ENCODE peak calls at places on chromosomes 7 and 10, in nine cellular contexts. E is left ventricle myocardium inferior, H is SK-N-SH, G is OCI-LY7, B is RWPE2, Z is ovary, T is cardiac muscle cell, O is fibroblast of villous mesenchyme, I is mucosa of descending colon. P is an unnamed sample.

GRCh38 chr10:23111679-23112286 is 16.4 kb downstream of the MSRB2 start:
- DNase-seq in E (no peak), H (no peak), G (no peak), B (no peak), Z (no peak), T (no peak), O (no peak), I (no peak), P (no peak)

GRCh38 chr10:6068422-6068821 is 6.3 kb upstream of the IL2RA start:
- DNase-seq in E (peak), H (no peak), G (peak), B (no peak), Z (no peak), T (no peak), O (no peak), I (no peak), P (no peak)

GRCh38 chr7:75072978-75073282 is 672 bp downstream of the RCC1L start:
- DNase-seq in E (no peak), H (no peak), G (no peak), B (no peak), Z (no peak), T (no peak), O (no peak), I (no peak), P (no peak)

GRCh38 chr10:47309403-47310089 is 9.5 kb downstream of the GDF10 start:
- DNase-seq in E (no peak), H (peak), G (no peak), B (no peak), Z (no peak), T (no peak), O (no peak), I (no peak), P (no peak)

GRCh38 chr7:12623885-12624498 is 53.5 kb downstream of the SCIN start:
- DNase-seq in E (no peak), H (peak), G (no peak), B (no peak), Z (no peak), T (peak), O (peak), I (no peak), P (peak)

GRCh38 chr10:94639902-94640301 is 43.6 kb upstream of the CYP2C18 start:
- DNase-seq in E (no peak), H (no peak), G (no peak), B (no peak), Z (no peak), T (no peak), O (no peak), I (no peak), P (no peak)

GRCh38 chr10:110444009-110444347 is 53.7 kb upstream of the DUSP5 start:
- DNase-seq in E (peak), H (peak), G (no peak), B (no peak), Z (no peak), T (peak), O (no peak), I (no peak), P (no peak)

GRCh38 chr10:34526186-34526585 is 288.9 kb downstream of the PARD3 start:
- DNase-seq in E (no peak), H (no peak), G (no peak), B (no peak), Z (no peak), T (no peak), O (peak), I (no peak), P (peak)

GRCh38 chr10:51590802-51591201 is 108.6 kb downstream of the CSTF2T start:
- DNase-seq in E (no peak), H (no peak), G (no peak), B (no peak), Z (no peak), T (no peak), O (no peak), I (no peak), P (no peak)

GRCh38 chr7:140028311-140028710 is 34.4 kb downstream of the PARP12 start:
- DNase-seq in E (no peak), H (no peak), G (no peak), B (no peak), Z (no peak), T (no peak), O (no peak), I (no peak), P (no peak)

GRCh38 chr7:64997927-64998391 is 7.1 kb upstream of the ZNF117 start:
- DNase-seq in E (no peak), H (no peak), G (no peak), B (no peak), Z (no peak), T (peak), O (peak), I (no peak), P (no peak)

GRCh38 chr7:51316666-51317581 is at the start of gene COBL:
- DNase-seq in E (peak), H (no peak), G (no peak), B (no peak), Z (peak), T (peak), O (no peak), I (peak), P (no peak)

GRCh38 chr7:16466087-16466472 is 542 bp upstream of the SOSTDC1 start:
- DNase-seq in E (no peak), H (no peak), G (no peak), B (no peak), Z (no peak), T (no peak), O (no peak), I (no peak), P (peak)

GRCh38 chr7:114939484-114940097 is 17.7 kb downstream of the MDFIC start:
- DNase-seq in E (no peak), H (no peak), G (peak), B (no peak), Z (no peak), T (no peak), O (no peak), I (no peak), P (no peak)

GRCh38 chr7:151629873-151630272 is 110.2 kb upstream of the RHEB start:
- DNase-seq in E (no peak), H (no peak), G (no peak), B (no peak), Z (no peak), T (peak), O (no peak), I (no peak), P (no peak)

GRCh38 chr7:32259917-32260596 is 189.8 kb upstream of the PDE1C start:
- DNase-seq in E (no peak), H (no peak), G (no peak), B (no peak), Z (no peak), T (no peak), O (no peak), I (no peak), P (no peak)

GRCh38 chr7:108158766-108159165 is 28.6 kb upstream of the LAMB4 start:
- DNase-seq in E (no peak), H (no peak), G (no peak), B (no peak), Z (no peak), T (no peak), O (no peak), I (no peak), P (no peak)

GRCh38 chr7:69166979-69167516 is 431.2 kb upstream of the AUTS2 start:
- DNase-seq in E (no peak), H (no peak), G (no peak), B (no peak), Z (no peak), T (no peak), O (no peak), I (no peak), P (no peak)

GRCh38 chr10:30056281-30056680 is 3.1 kb downstream of the JCAD start:
- DNase-seq in E (no peak), H (no peak), G (no peak), B (no peak), Z (no peak), T (no peak), O (peak), I (no peak), P (peak)

GRCh38 chr10:71217266-71218045 is 5.1 kb downstream of the UNC5B start:
- DNase-seq in E (no peak), H (peak), G (no peak), B (peak), Z (peak), T (peak), O (no peak), I (no peak), P (no peak)

GRCh38 chr7:2473496-2474180 is 2.6 kb downstream of the GRIFIN start:
- DNase-seq in E (no peak), H (no peak), G (no peak), B (no peak), Z (no peak), T (no peak), O (no peak), I (no peak), P (no peak)

GRCh38 chr10:11425288-11425595 is 186.2 kb downstream of the USP6NL start:
- DNase-seq in E (no peak), H (no peak), G (no peak), B (no peak), Z (no peak), T (no peak), O (peak), I (no peak), P (no peak)

GRCh38 chr10:30079423-30079822 is 20.0 kb upstream of the JCAD start:
- DNase-seq in E (no peak), H (no peak), G (peak), B (no peak), Z (no peak), T (no peak), O (no peak), I (no peak), P (no peak)

GRCh38 chr7:21198929-21199328 is 229.0 kb upstream of the SP4 start:
- DNase-seq in E (no peak), H (no peak), G (no peak), B (no peak), Z (no peak), T (no peak), O (no peak), I (peak), P (no peak)

GRCh38 chr10:124704428-124704805 is 39.8 kb downstream of the FAM53B start:
- DNase-seq in E (no peak), H (no peak), G (no peak), B (no peak), Z (peak), T (no peak), O (no peak), I (no peak), P (no peak)

GRCh38 chr10:12909836-12910185 is 91.7 kb downstream of the CCDC3 start:
- DNase-seq in E (no peak), H (no peak), G (no peak), B (no peak), Z (peak), T (no peak), O (peak), I (peak), P (no peak)

GRCh38 chr10:133219782-133220181 is 10.2 kb upstream of the UTF1 start:
- DNase-seq in E (no peak), H (no peak), G (no peak), B (no peak), Z (no peak), T (no peak), O (no peak), I (no peak), P (no peak)

DNA sequence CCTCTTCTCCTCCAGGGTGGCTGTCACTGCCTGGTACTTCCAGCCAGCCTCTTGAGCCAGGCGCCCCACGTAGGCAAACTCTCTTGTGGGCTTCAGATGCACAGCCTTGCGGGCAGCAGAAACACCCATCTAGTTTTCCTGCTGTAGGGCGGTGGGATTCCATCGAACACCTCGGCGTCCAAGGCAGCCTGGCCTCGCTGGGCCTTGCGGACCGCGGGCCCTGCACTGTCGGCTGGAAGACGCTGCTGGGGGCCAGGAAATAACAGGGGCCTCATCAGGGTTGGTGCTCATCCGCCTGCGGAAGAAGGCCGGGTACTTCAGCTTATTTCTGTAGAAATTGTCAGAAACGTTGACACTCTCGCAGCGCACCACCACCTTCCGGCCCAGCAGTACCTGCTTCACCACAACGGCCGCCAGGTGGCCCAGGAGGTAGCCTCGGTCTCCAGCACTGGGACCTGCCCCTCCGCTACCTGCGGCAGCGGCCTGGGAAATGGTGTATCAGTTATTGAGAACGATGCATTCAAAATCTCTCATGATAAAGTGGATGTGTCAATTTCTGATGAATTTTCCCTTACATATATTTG is 61.1 kb downstream of the WDFY4 start:
- DNase-seq in E (no peak), H (no peak), G (no peak), B (no peak), Z (no peak), T (no peak), O (no peak), I (no peak), P (no peak)
- TF ChIP-seq CTCF in E (no peak), H (no peak), G (no peak), B (peak), Z (no peak), T (no peak), O (no peak), I (no peak), P (no peak)

GRCh38 chr7:36085096-36085495 is 68.0 kb upstream of the EEPD1 start:
- DNase-seq in E (no peak), H (no peak), G (no peak), B (no peak), Z (no peak), T (no peak), O (no peak), I (no peak), P (no peak)
- H3K4me3 ChIP-seq in E (no peak), H (no peak), G (no peak), B (no peak), Z (no peak), T (no peak), O (no peak), I (no peak), P (no peak)

GRCh38 chr7:158704524-158705233 is at the start of gene NCAPG2:
- DNase-seq in E (peak), H (peak), G (peak), B (peak), Z (peak), T (peak), O (peak), I (peak), P (peak)
- TF ChIP-seq CTCF in E (peak), H (no peak), G (no peak), B (no peak), Z (peak), T (no peak), O (no peak), I (peak), P (no peak)

GRCh38 chr7:100544386-100544785 is 5.4 kb downstream of the AGFG2 start:
- DNase-seq in E (no peak), H (no peak), G (no peak), B (no peak), Z (no peak), T (no peak), O (no peak), I (peak), P (no peak)

GRCh38 chr7:100546129-100546867 is 7.3 kb downstream of the AGFG2 start:
- DNase-seq in E (no peak), H (no peak), G (no peak), B (no peak), Z (no peak), T (no peak), O (peak), I (peak), P (no peak)

GRCh38 chr7:100545636-100546128 is 6.7 kb downstream of the AGFG2 start:
- DNase-seq in E (no peak), H (peak), G (peak), B (peak), Z (peak), T (peak), O (peak), I (peak), P (peak)

GRCh38 chr7:100544949-100545635 is 6.1 kb downstream of the AGFG2 start:
- DNase-seq in E (no peak), H (no peak), G (no peak), B (no peak), Z (no peak), T (peak), O (peak), I (peak), P (peak)

DNA sequence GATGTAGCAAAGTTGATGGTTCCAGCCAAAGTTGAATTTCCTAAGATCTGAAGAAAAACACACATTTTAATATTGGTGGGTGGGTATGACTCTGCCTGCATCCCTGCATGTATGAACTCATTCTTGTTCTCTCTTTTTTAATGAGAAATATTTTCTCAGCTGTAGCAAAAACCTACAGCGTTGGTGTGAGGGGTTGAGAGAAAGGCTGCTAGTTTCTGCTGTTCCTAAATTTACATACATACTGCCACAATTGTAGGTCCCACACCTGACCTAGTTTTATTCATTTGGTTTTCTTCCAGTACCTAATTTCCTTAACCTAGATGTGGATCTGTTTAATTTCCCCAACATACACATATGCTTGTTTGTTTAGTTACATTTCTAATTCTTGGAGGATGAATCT is 4.6 kb downstream of the AGFG2 start:
- DNase-seq in E (no peak), H (no peak), G (no peak), B (no peak), Z (no peak), T (no peak), O (no peak), I (no peak), P (no peak)
- H3K4me3 ChIP-seq in E (no peak), H (no peak), G (peak), B (no peak), Z (no peak), T (no peak), O (no peak), I (no peak), P (no peak)

DNA sequence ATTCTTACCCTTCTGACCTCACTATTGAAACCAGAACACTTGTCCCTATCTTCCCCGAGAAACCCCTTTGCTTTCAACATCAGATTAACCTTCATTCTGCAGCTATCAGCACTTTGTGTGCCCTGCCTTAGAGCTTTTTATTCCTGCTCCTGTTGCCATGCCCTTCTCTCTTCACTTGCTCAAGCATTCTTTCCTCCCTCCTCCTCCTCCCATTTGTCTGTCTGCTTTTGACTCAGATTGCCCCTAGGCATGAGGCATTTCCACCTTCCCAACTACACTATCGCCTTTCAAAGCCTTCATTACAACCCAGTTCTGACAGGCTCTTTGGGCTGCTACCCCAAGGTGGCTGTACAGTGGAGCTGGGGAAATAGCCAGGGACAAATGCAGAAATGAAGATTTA is 143.3 kb downstream of the SLC25A13 start:
- DNase-seq in E (no peak), H (no peak), G (no peak), B (no peak), Z (no peak), T (peak), O (no peak), I (no peak), P (no peak)
- TF ChIP-seq CTCF in E (no peak), H (no peak), G (no peak), B (no peak), Z (no peak), T (no peak), O (no peak), I (no peak), P (no peak)

GRCh38 chr7:106621393-106622132 is 39.4 kb downstream of the CCDC71L start:
- DNase-seq in E (no peak), H (no peak), G (no peak), B (no peak), Z (no peak), T (no peak), O (no peak), I (no peak), P (no peak)

GRCh38 chr7:106623315-106623660 is 37.7 kb downstream of the CCDC71L start:
- DNase-seq in E (no peak), H (no peak), G (no peak), B (no peak), Z (no peak), T (no peak), O (no peak), I (no peak), P (no peak)

GRCh38 chr7:106625678-106626301 is 35.2 kb downstream of the CCDC71L start:
- DNase-seq in E (no peak), H (no peak), G (no peak), B (no peak), Z (no peak), T (no peak), O (no peak), I (peak), P (no peak)

GRCh38 chr7:106622654-106623314 is 38.2 kb downstream of the CCDC71L start:
- DNase-seq in E (no peak), H (no peak), G (no peak), B (no peak), Z (no peak), T (no peak), O (no peak), I (no peak), P (no peak)

GRCh38 chr7:106623846-106624245 is 37.1 kb downstream of the CCDC71L start:
- DNase-seq in E (no peak), H (no peak), G (no peak), B (no peak), Z (no peak), T (no peak), O (peak), I (no peak), P (peak)
- H3K4me3 ChIP-seq in E (no peak), H (no peak), G (no peak), B (no peak), Z (no peak), T (no peak), O (no peak), I (no peak), P (no peak)

DNA sequence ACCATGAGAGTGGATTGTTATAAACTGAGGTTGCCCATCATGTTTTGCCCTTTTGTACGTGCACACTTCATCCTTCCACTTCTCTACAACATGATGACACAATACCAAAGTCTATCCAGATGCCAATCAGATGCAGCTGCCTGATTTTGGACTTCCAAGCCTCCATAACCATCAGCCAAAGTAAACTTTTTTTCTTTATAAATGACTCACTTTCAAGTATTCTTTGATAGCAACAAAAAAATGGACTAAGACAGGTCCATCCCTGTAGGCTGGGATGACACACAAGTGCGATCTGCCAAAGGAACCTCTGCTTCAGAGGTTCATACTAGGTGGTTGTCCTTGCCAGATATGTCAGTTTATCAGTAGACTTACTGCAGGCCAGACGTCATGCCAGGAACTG is 320.2 kb upstream of the FZD1 start:
- DNase-seq in E (no peak), H (no peak), G (no peak), B (no peak), Z (no peak), T (no peak), O (no peak), I (no peak), P (no peak)
- TF ChIP-seq CTCF in E (no peak), H (no peak), G (no peak), B (no peak), Z (no peak), T (no peak), O (no peak), I (no peak), P (no peak)

GRCh38 chr7:112933598-112933997 is 143.4 kb upstream of the TMEM168 start:
- DNase-seq in E (no peak), H (no peak), G (no peak), B (no peak), Z (no peak), T (no peak), O (no peak), I (no peak), P (no peak)
- H3K4me3 ChIP-seq in E (no peak), H (no peak), G (no peak), B (no peak), Z (no peak), T (no peak), O (no peak), I (no peak), P (no peak)

DNA sequence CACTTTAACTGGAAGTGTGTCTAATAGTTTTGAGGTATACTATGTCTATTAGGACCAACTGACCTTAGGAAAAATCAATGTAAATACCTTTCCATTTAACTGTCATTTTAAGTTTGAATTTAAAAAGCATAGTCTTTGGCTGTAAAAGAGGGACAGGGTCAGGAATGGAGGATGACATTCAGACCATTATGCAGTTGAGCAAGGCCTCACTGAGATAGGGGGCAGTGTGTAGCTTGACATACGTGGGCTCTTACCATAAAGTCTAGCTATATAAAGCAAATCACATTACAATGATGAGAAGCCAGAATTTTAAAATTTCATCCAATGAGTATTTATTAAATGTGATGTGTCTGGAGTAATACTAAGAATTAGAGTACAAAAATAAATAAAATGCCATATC is 17.9 kb downstream of the PALS2 start:
- DNase-seq in E (no peak), H (no peak), G (no peak), B (no peak), Z (no peak), T (no peak), O (no peak), I (no peak), P (no peak)
- TF ChIP-seq CTCF in E (no peak), H (no peak), G (peak), B (peak), Z (no peak), T (no peak), O (no peak), I (no peak), P (peak)